ENCODE peak calls at places on chromosomes 13 and 19, in ten cellular contexts. K is astrocyte of the cerebellum; W is EL; O is activated CD4-positive, alpha-beta T cell treated with anti-CD3 and anti-CD28 coated beads for 1 hour; J is AG20443; E is stimulated activated CD8-positive, alpha-beta memory T cell treated with anti-CD3 and anti-CD28 coated beads, Interleukin-4, amount 100 ng/mL, for 1 hour; G is cardiac fibroblast; A is stomach; H is amniotic epithelial cell; M is WERI-Rb-1. U is an unnamed sample.

GRCh38 chr19:31232871-31233270 is 116.4 kb downstream of the TSHZ3 start:
- DNase-seq in K (peak), W (peak), O (no peak), J (peak), E (no peak), G (peak), A (no peak), H (peak), M (no peak), U (no peak)

GRCh38 chr19:9945319-9945966 is 9.1 kb upstream of the OLFM2 start:
- DNase-seq in K (peak), W (peak), O (no peak), J (peak), E (no peak), G (peak), A (peak), H (peak), M (no peak), U (no peak)

GRCh38 chr13:49733181-49733951 is 42.1 kb upstream of the EBPL start:
- DNase-seq in K (no peak), W (no peak), O (no peak), J (peak), E (no peak), G (peak), A (no peak), H (no peak), M (no peak), U (no peak)

GRCh38 chr19:1181606-1182005 is 7.5 kb upstream of the SBNO2 start:
- DNase-seq in K (no peak), W (no peak), O (no peak), J (no peak), E (no peak), G (no peak), A (peak), H (no peak), M (peak), U (no peak)

GRCh38 chr19:2779121-2779740 is 3.8 kb downstream of the SGTA start:
- DNase-seq in K (no peak), W (no peak), O (no peak), J (no peak), E (no peak), G (no peak), A (no peak), H (no peak), M (no peak), U (no peak)

GRCh38 chr13:42334329-42334706 is 62.4 kb downstream of the AKAP11 start:
- DNase-seq in K (no peak), W (no peak), O (no peak), J (no peak), E (no peak), G (no peak), A (no peak), H (no peak), M (no peak), U (no peak)

GRCh38 chr19:32097620-32098019 is 247.8 kb upstream of the ZNF507 start:
- DNase-seq in K (no peak), W (no peak), O (no peak), J (no peak), E (no peak), G (no peak), A (no peak), H (no peak), M (no peak), U (no peak)

GRCh38 chr13:46124967-46125933 is 20.4 kb upstream of the CPB2 start:
- DNase-seq in K (no peak), W (peak), O (no peak), J (no peak), E (no peak), G (peak), A (no peak), H (no peak), M (no peak), U (no peak)

GRCh38 chr13:26299168-26299788 is 45.3 kb downstream of the CDK8 start:
- DNase-seq in K (no peak), W (no peak), O (no peak), J (no peak), E (no peak), G (no peak), A (no peak), H (no peak), M (no peak), U (no peak)

GRCh38 chr13:52195052-52195837 is 35.8 kb upstream of the NEK3 start:
- DNase-seq in K (no peak), W (peak), O (peak), J (peak), E (peak), G (peak), A (peak), H (peak), M (no peak), U (no peak)